ENCODE peak calls at places on chromosomes 2 and 18, in four cellular contexts. K is ELF-1, D is H4, T is M059J. L is an unnamed sample.

GRCh38 chr2:176637497-176638166 is 368.4 kb downstream of the MTX2 start:
- DNase-seq in K (peak), D (peak), T (peak), L (no peak)

GRCh38 chr2:28354920-28355520 is 37.6 kb upstream of the FOSL2 start:
- DNase-seq in K (no peak), D (no peak), T (no peak), L (no peak)

GRCh38 chr18:36349552-36349951 is 52.0 kb downstream of the FHOD3 start:
- DNase-seq in K (no peak), D (no peak), T (peak), L (no peak)

GRCh38 chr2:152126664-152127063 is 27.8 kb upstream of the CACNB4 start:
- DNase-seq in K (no peak), D (no peak), T (no peak), L (no peak)

GRCh38 chr2:153476491-153477095 is 2.0 kb downstream of the RPRM start:
- DNase-seq in K (peak), D (no peak), T (no peak), L (no peak)

GRCh38 chr2:152200101-152200500 is 24.5 kb upstream of the STAM2 start:
- DNase-seq in K (no peak), D (no peak), T (no peak), L (no peak)

GRCh38 chr2:144111443-144111842 is 408.5 kb downstream of the ZEB2 start:
- DNase-seq in K (peak), D (peak), T (peak), L (no peak)

GRCh38 chr2:20065885-20066602 is 14.6 kb upstream of the LAPTM4A start:
- DNase-seq in K (no peak), D (peak), T (peak), L (no peak)

GRCh38 chr2:174634130-174635014 is 36.8 kb upstream of the WIPF1 start:
- DNase-seq in K (peak), D (no peak), T (no peak), L (peak)

GRCh38 chr2:207935991-207936370 is 89.3 kb downstream of the PLEKHM3 start:
- DNase-seq in K (no peak), D (no peak), T (no peak), L (no peak)

GRCh38 chr2:210528716-210529115 is 27.7 kb upstream of the CPS1 start:
- DNase-seq in K (no peak), D (no peak), T (peak), L (no peak)

GRCh38 chr2:232839680-232840079 is 30.4 kb upstream of the SNORC start:
- DNase-seq in K (no peak), D (no peak), T (no peak), L (no peak)

GRCh38 chr2:216696751-216697560 is 1.6 kb upstream of the IGFBP5 start:
- DNase-seq in K (no peak), D (peak), T (peak), L (no peak)

GRCh38 chr2:42513252-42513918 is 19.6 kb upstream of the KCNG3 start:
- DNase-seq in K (peak), D (peak), T (peak), L (no peak)

GRCh38 chr2:177252808-177253531 is 11.6 kb downstream of the NFE2L2 start:
- DNase-seq in K (no peak), D (no peak), T (no peak), L (no peak)

GRCh38 chr2:226130192-226130591 is 669.4 kb downstream of the IRS1 start:
- DNase-seq in K (no peak), D (no peak), T (no peak), L (no peak)

GRCh38 chr18:44149706-44150105 is 531.0 kb upstream of the SETBP1 start:
- DNase-seq in K (no peak), D (peak), T (peak), L (no peak)

GRCh38 chr18:58787750-58788149 is 76.9 kb upstream of the ZNF532 start:
- DNase-seq in K (no peak), D (peak), T (peak), L (no peak)

GRCh38 chr2:173124441-173124840 is 48.8 kb downstream of the MAP3K20 start:
- DNase-seq in K (no peak), D (no peak), T (peak), L (no peak)

GRCh38 chr2:225022188-225022587 is 20.1 kb downstream of the DOCK10 start:
- DNase-seq in K (no peak), D (no peak), T (no peak), L (no peak)

GRCh38 chr18:27606851-27607250 is 421.7 kb upstream of the CHST9 start:
- DNase-seq in K (no peak), D (no peak), T (no peak), L (no peak)

GRCh38 chr2:50840346-50841124 is 191.4 kb downstream of the NRXN1 start:
- DNase-seq in K (no peak), D (no peak), T (no peak), L (no peak)

GRCh38 chr2:43269074-43269572 is 42.7 kb upstream of the ZFP36L2 start:
- DNase-seq in K (peak), D (no peak), T (peak), L (no peak)

GRCh38 chr2:135997380-135997779 is 12.0 kb upstream of the DARS1 start:
- DNase-seq in K (peak), D (no peak), T (no peak), L (no peak)

GRCh38 chr18:55275042-55275897 is 312.7 kb downstream of the TCF4 start:
- DNase-seq in K (no peak), D (peak), T (peak), L (no peak)

GRCh38 chr2:57368190-57368589 is 678.4 kb upstream of the VRK2 start:
- DNase-seq in K (no peak), D (no peak), T (no peak), L (no peak)

GRCh38 chr18:79749251-79750191 is 48.2 kb upstream of the KCNG2 start:
- DNase-seq in K (no peak), D (no peak), T (no peak), L (no peak)

GRCh38 chr2:30877833-30878232 is 70.6 kb upstream of the CAPN13 start:
- DNase-seq in K (no peak), D (no peak), T (no peak), L (no peak)

GRCh38 chr2:55500025-55500424 is 19.5 kb upstream of the CFAP36 start:
- DNase-seq in K (no peak), D (peak), T (peak), L (no peak)

GRCh38 chr18:3758531-3758930 is 308.6 kb downstream of the TGIF1 start:
- DNase-seq in K (no peak), D (peak), T (peak), L (no peak)

GRCh38 chr2:45882707-45883106 is 231.2 kb downstream of the PRKCE start:
- DNase-seq in K (peak), D (no peak), T (peak), L (no peak)

GRCh38 chr2:222813177-222813843 is 47.5 kb upstream of the ACSL3 start:
- DNase-seq in K (no peak), D (no peak), T (peak), L (no peak)

GRCh38 chr2:221779614-221780067 is 207.5 kb upstream of the EPHA4 start:
- DNase-seq in K (no peak), D (peak), T (peak), L (no peak)

L was measured in central memory CD8-positive, alpha-beta T cell.